ENCODE peak calls at places on chromosomes 6 and 20, in four cellular contexts. E, D, P and F are unnamed samples.

GRCh38 chr6:6008114-6008647 is 1.5 kb upstream of the NRN1 start:
- DNase-seq in P (no peak), D (no peak), E (no peak), F (no peak)

GRCh38 chr6:111871207-111871606 is 2.0 kb downstream of the FYN start:
- DNase-seq in E (no peak), P (no peak), D (no peak), F (no peak)

GRCh38 chr6:168916576-168917207 is 337.0 kb downstream of the THBS2 start:
- DNase-seq in E (no peak), D (peak), P (no peak), F (peak)

GRCh38 chr6:44105993-44106740 is 21.1 kb downstream of the MRPL14 start:
- DNase-seq in E (no peak), D (no peak), P (no peak), F (no peak)

GRCh38 chr20:44644384-44645131 is 6.9 kb downstream of the ADA start:
- DNase-seq in D (no peak), P (no peak), E (peak), F (no peak)

GRCh38 chr6:22251331-22251730 is 45.5 kb downstream of the PRL start:
- DNase-seq in E (no peak), D (peak), P (no peak), F (no peak)

GRCh38 chr6:45502446-45502845 is 124.7 kb upstream of the SUPT3H start:
- DNase-seq in D (no peak), P (no peak), E (no peak), F (no peak)

GRCh38 chr6:149065658-149066556 is 251.6 kb upstream of the TAB2 start:
- DNase-seq in P (no peak), E (no peak), D (no peak), F (no peak)

GRCh38 chr6:52554684-52555280 is 22.1 kb downstream of the TRAM2 start:
- DNase-seq in P (no peak), D (no peak), E (no peak), F (no peak)

GRCh38 chr20:56200456-56200855 is 48.1 kb upstream of the MC3R start:
- DNase-seq in E (peak), D (no peak), P (no peak), F (no peak)

GRCh38 chr6:37840940-37841300 is 21.4 kb downstream of the ZFAND3 start:
- DNase-seq in E (no peak), D (no peak), P (no peak), F (no peak)

GRCh38 chr20:5221078-5221430 is 94.2 kb downstream of the CDS2 start:
- DNase-seq in E (no peak), P (no peak), D (no peak), F (no peak)

GRCh38 chr6:78324213-78324612 is 543.1 kb upstream of the IRAK1BP1 start:
- DNase-seq in D (no peak), E (no peak), P (no peak), F (no peak)

GRCh38 chr20:63884506-63885263 is 10.2 kb upstream of the DNAJC5 start:
- DNase-seq in E (no peak), D (no peak), P (no peak), F (no peak)

GRCh38 chr6:10373642-10374359 is 41.1 kb downstream of the TFAP2A start:
- DNase-seq in D (peak), P (no peak), E (no peak), F (no peak)

GRCh38 chr6:134077301-134077700 is 24.9 kb upstream of the SLC2A12 start:
- DNase-seq in E (no peak), P (no peak), D (no peak), F (no peak)

GRCh38 chr6:139846538-139847321 is 472.3 kb upstream of the CITED2 start:
- DNase-seq in P (no peak), E (peak), D (no peak), F (no peak)